ENCODE peak calls at places on chromosomes 1 and 21, in four cellular contexts. A is GM23338, R is nucleus accumbens, F is heart right ventricle. V is an unnamed sample.

GRCh38 chr1:244011251-244011650 is 39.8 kb upstream of the ZBTB18 start:
- DNase-seq in A (peak), R (peak), F (no peak), V (no peak)

GRCh38 chr1:37514350-37515184 is at the start of gene MEAF6:
- DNase-seq in A (peak), R (peak), F (peak), V (peak)

GRCh38 chr1:65469126-65469888 is 48.8 kb downstream of the LEPR start:
- DNase-seq in A (no peak), R (no peak), F (no peak), V (no peak)

GRCh38 chr1:155160128-155160527 is 13.0 kb downstream of the KRTCAP2 start:
- DNase-seq in A (no peak), R (no peak), F (no peak), V (no peak)

GRCh38 chr1:21641076-21641475 is 28.1 kb downstream of the RAP1GAP start:
- DNase-seq in A (no peak), R (no peak), F (no peak), V (no peak)

GRCh38 chr1:9101510-9102146 is 27.3 kb downstream of the GPR157 start:
- DNase-seq in A (peak), R (peak), F (peak), V (peak)

GRCh38 chr1:207826557-207827487 is 75.0 kb downstream of the CD46 start:
- DNase-seq in A (no peak), R (no peak), F (no peak), V (peak)

GRCh38 chr21:26806734-26807372 is 38.4 kb downstream of the ADAMTS1 start:
- DNase-seq in A (no peak), R (no peak), F (no peak), V (no peak)

GRCh38 chr1:206575165-206575893 is 36.9 kb downstream of the EIF2D start:
- DNase-seq in A (peak), R (peak), F (peak), V (no peak)

GRCh38 chr1:228206582-228207351 is 1.1 kb upstream of the OBSCN start:
- DNase-seq in A (no peak), R (no peak), F (no peak), V (no peak)

GRCh38 chr1:34156739-34157138 is 8.3 kb downstream of the CSMD2 start:
- DNase-seq in A (peak), R (no peak), F (no peak), V (peak)

GRCh38 chr1:21335088-21335678 is 44.9 kb upstream of the ECE1 start:
- DNase-seq in A (peak), R (no peak), F (no peak), V (no peak)

GRCh38 chr1:182699673-182700350 is 15.4 kb upstream of the RGS8 start:
- DNase-seq in A (peak), R (no peak), F (peak), V (peak)

GRCh38 chr1:44040856-44041255 is 9.6 kb upstream of the SLC6A9 start:
- DNase-seq in A (no peak), R (no peak), F (no peak), V (no peak)

GRCh38 chr1:42913426-42914091 is 45.1 kb downstream of the SLC2A1 start:
- DNase-seq in A (peak), R (no peak), F (peak), V (peak)

GRCh38 chr1:1599919-1600860 is at the start of gene FNDC10:
- DNase-seq in A (peak), R (no peak), F (no peak), V (peak)

GRCh38 chr1:167518331-167518700 is at the start of gene CD247:
- DNase-seq in A (no peak), R (no peak), F (no peak), V (no peak)

GRCh38 chr1:99652881-99653281 is 7.0 kb downstream of the PALMD start:
- DNase-seq in A (peak), R (no peak), F (no peak), V (no peak)

GRCh38 chr1:56025942-56026341 is 553.4 kb downstream of the PLPP3 start:
- DNase-seq in A (no peak), R (no peak), F (no peak), V (no peak)

GRCh38 chr1:24154215-24154614 is 11.3 kb upstream of the IL22RA1 start:
- DNase-seq in A (peak), R (no peak), F (no peak), V (peak)

GRCh38 chr1:116375884-116376733 is 3.1 kb downstream of the ATP1A1 start:
- DNase-seq in A (peak), R (peak), F (peak), V (peak)

GRCh38 chr21:42191978-42192595 is 26.9 kb upstream of the ABCG1 start:
- DNase-seq in A (no peak), R (no peak), F (no peak), V (no peak)

GRCh38 chr1:52523376-52523775 is 29.5 kb downstream of the TUT4 start:
- DNase-seq in A (no peak), R (no peak), F (no peak), V (no peak)

GRCh38 chr1:235759336-235759735 is 107.4 kb downstream of the LYST start:
- DNase-seq in A (no peak), R (no peak), F (no peak), V (no peak)

GRCh38 chr21:16427587-16428087 is 697.9 kb downstream of the USP25 start:
- DNase-seq in A (no peak), R (no peak), F (no peak), V (no peak)

GRCh38 chr1:168345939-168346338 is 65.3 kb downstream of the TBX19 start:
- DNase-seq in A (no peak), R (no peak), F (no peak), V (no peak)

GRCh38 chr1:1629430-1630190 is 2.4 kb upstream of the MMP23B start:
- DNase-seq in A (peak), R (no peak), F (no peak), V (no peak)

GRCh38 chr1:76005755-76006154 is 68.8 kb upstream of the ST6GALNAC3 start:
- DNase-seq in A (no peak), R (no peak), F (no peak), V (no peak)

GRCh38 chr1:70003509-70003908 is 201.9 kb downstream of the LRRC40 start:
- DNase-seq in A (no peak), R (no peak), F (no peak), V (no peak)

GRCh38 chr1:11478571-11479374 is at the start of gene DISP3:
- DNase-seq in A (peak), R (peak), F (peak), V (peak)

GRCh38 chr1:35519432-35519831 is 37.8 kb downstream of the KIAA0319L start:
- DNase-seq in A (no peak), R (no peak), F (no peak), V (no peak)

GRCh38 chr1:224559971-224560728 is 56.0 kb upstream of the CNIH3 start:
- DNase-seq in A (no peak), R (no peak), F (no peak), V (no peak)

GRCh38 chr1:209741198-209741597 is 14.7 kb upstream of the TRAF3IP3 start:
- DNase-seq in A (no peak), R (no peak), F (no peak), V (no peak)

V was measured in ELF-1.